ENCODE peak calls at places on chromosome 6, in five cellular contexts. Z is SW 1271, S is astrocyte, C is fibroblast of mammary gland, M is sigmoid colon. B is an unnamed sample.

GRCh38 chr6:132084811-132085509 is 133.8 kb upstream of the CCN2 start:
- DNase-seq in C (peak), S (peak), M (no peak), Z (peak), B (no peak)

GRCh38 chr6:135449246-135449645 is 48.3 kb downstream of the AHI1 start:
- DNase-seq in C (no peak), M (no peak), Z (no peak), S (no peak), B (no peak)

GRCh38 chr6:117677553-117678131 is 2.4 kb downstream of the NUS1 start:
- DNase-seq in S (peak), M (no peak), C (peak), Z (no peak), B (no peak)

GRCh38 chr6:77030929-77031674 is 432.2 kb downstream of the HTR1B start:
- DNase-seq in M (no peak), Z (no peak), C (peak), S (peak), B (no peak)

GRCh38 chr6:25280617-25280990 is 1.4 kb downstream of the CARMIL1 start:
- DNase-seq in S (no peak), C (no peak), Z (no peak), M (no peak), B (no peak)

GRCh38 chr6:107869871-107870270 is 45.8 kb upstream of the SCML4 start:
- DNase-seq in C (no peak), M (no peak), S (no peak), Z (no peak), B (no peak)

GRCh38 chr6:82385102-82385501 is 21.5 kb downstream of the TPBG start:
- DNase-seq in C (no peak), S (no peak), M (no peak), Z (no peak), B (no peak)

GRCh38 chr6:111592726-111593515 is 12.8 kb downstream of the TRAF3IP2 start:
- DNase-seq in Z (no peak), S (no peak), C (no peak), M (no peak), B (no peak)

GRCh38 chr6:108250240-108250866 is 10.5 kb downstream of the SNX3 start:
- DNase-seq in C (peak), Z (no peak), S (no peak), M (no peak), B (no peak)

GRCh38 chr6:157533397-157533814 is 152.4 kb downstream of the ZDHHC14 start:
- DNase-seq in M (no peak), S (no peak), Z (no peak), C (no peak), B (no peak)